ENCODE peak calls at places on chromosomes 6 and 20, in nine cellular contexts. H is cardiac muscle cell; R is mucosa of gallbladder; V is heart right ventricle; L is LoVo; U is stimulated activated naive CD8-positive, alpha-beta T cell treated with anti-CD3 and anti-CD28 coated beads, Interleukin-15, Interleukin-2, amounts not matched to agents 100 U/mL and 50 U/mL, for 24 hours; I is fibroblast of the aortic adventitia; Z is MG63; N is activated naive CD4-positive, alpha-beta T cell. C is an unnamed sample.

GRCh38 chr20:1302578-1303541 is 26.1 kb downstream of the SDCBP2 start:
- DNase-seq in R (no peak), U (no peak), Z (no peak), N (no peak), L (no peak), H (no peak), I (no peak), V (no peak), C (no peak)

GRCh38 chr6:33727126-33727525 is 15.6 kb upstream of the UQCC2 start:
- DNase-seq in R (no peak), I (no peak), H (no peak), Z (no peak), U (no peak), N (no peak), L (no peak), V (no peak), C (no peak)

GRCh38 chr20:7505835-7506221 is 434.4 kb downstream of the HAO1 start:
- DNase-seq in Z (no peak), R (no peak), V (no peak), H (no peak), N (no peak), U (no peak), L (no peak), I (no peak), C (no peak)

GRCh38 chr6:134602123-134602522 is 284.2 kb upstream of the SGK1 start:
- DNase-seq in V (no peak), L (no peak), R (no peak), N (no peak), U (no peak), Z (no peak), I (no peak), H (no peak), C (no peak)

GRCh38 chr6:85561750-85562357 is 31.8 kb downstream of the SNX14 start:
- DNase-seq in L (no peak), I (no peak), R (no peak), N (no peak), H (no peak), V (no peak), U (no peak), Z (peak), C (no peak)

GRCh38 chr20:50838707-50839385 is 44.0 kb downstream of the BCAS4 start:
- DNase-seq in N (no peak), Z (no peak), U (no peak), L (no peak), R (no peak), H (no peak), V (no peak), I (no peak), C (no peak)

GRCh38 chr6:49001856-49002255 is 461.2 kb downstream of the MMUT start:
- DNase-seq in Z (peak), L (no peak), U (no peak), I (peak), H (no peak), N (no peak), V (no peak), R (no peak), C (no peak)

GRCh38 chr20:24827603-24828295 is 121.3 kb upstream of the CST7 start:
- DNase-seq in U (no peak), L (no peak), R (no peak), V (no peak), N (no peak), Z (no peak), I (no peak), H (no peak), C (no peak)

GRCh38 chr6:12075067-12075563 is 63.0 kb downstream of the HIVEP1 start:
- DNase-seq in H (peak), R (no peak), Z (no peak), L (no peak), I (peak), V (no peak), U (no peak), N (no peak), C (peak)

GRCh38 chr6:3625980-3626533 is 125.5 kb downstream of the PXDC1 start:
- DNase-seq in L (no peak), U (no peak), N (no peak), H (no peak), I (no peak), Z (no peak), V (no peak), R (no peak), C (no peak)

GRCh38 chr6:41560440-41561192 is 14.4 kb downstream of the FOXP4 start:
- DNase-seq in U (peak), N (peak), I (peak), Z (no peak), L (no peak), R (peak), V (peak), H (peak), C (peak)

GRCh38 chr20:34549291-34549928 is 9.1 kb upstream of the MAP1LC3A start:
- DNase-seq in R (no peak), L (no peak), V (no peak), Z (no peak), I (no peak), H (peak), N (no peak), U (no peak), C (peak)